ENCODE peak calls at places on chromosomes 6 and 20, in eight cellular contexts. G, U, K, O, X, W, M and F are unnamed samples.

GRCh38 chr6:157238346-157238745 is 85.0 kb downstream of the TMEM242 start:
- DNase-seq in G (no peak), U (no peak), K (no peak), O (no peak), X (no peak), W (no peak), M (no peak), F (no peak)

GRCh38 chr6:44132476-44132875 is 5.1 kb downstream of the TMEM63B start:
- DNase-seq in G (no peak), U (no peak), K (no peak), O (no peak), X (no peak), W (no peak), M (no peak), F (no peak)

GRCh38 chr6:43113431-43114260 is 37.5 kb downstream of the PTK7 start:
- DNase-seq in G (no peak), U (no peak), K (no peak), O (no peak), X (no peak), W (no peak), M (no peak), F (no peak)

GRCh38 chr20:49993301-49993751 is 10.5 kb downstream of the SNAI1 start:
- DNase-seq in G (no peak), U (no peak), K (no peak), O (no peak), X (no peak), W (no peak), M (no peak), F (no peak)

GRCh38 chr6:7145269-7146078 is 37.7 kb downstream of the RREB1 start:
- DNase-seq in G (no peak), U (no peak), K (no peak), O (peak; percentile 46), X (no peak), W (no peak), M (no peak), F (no peak)

GRCh38 chr6:112307707-112308106 is 39.4 kb upstream of the RFPL4B start:
- DNase-seq in G (no peak), U (no peak), K (no peak), O (peak; percentile 39), X (no peak), W (no peak), M (no peak), F (no peak)

GRCh38 chr6:155079985-155080452 is 84.9 kb downstream of the TIAM2 start:
- DNase-seq in G (no peak), U (no peak), K (no peak), O (no peak), X (no peak), W (no peak), M (no peak), F (no peak)

GRCh38 chr6:27873101-27874030 is 38.8 kb downstream of the OR2B2 start:
- DNase-seq in G (peak; percentile 67), U (peak; percentile 82), K (no peak), O (peak; percentile 32), X (peak; percentile 84), W (no peak), M (peak; percentile 35), F (no peak)

GRCh38 chr6:2158596-2159271 is 86.7 kb downstream of the GMDS start:
- DNase-seq in G (no peak), U (peak; percentile 13), K (no peak), O (peak; percentile 20), X (peak; percentile 50), W (no peak), M (no peak), F (no peak)

GRCh38 chr6:15399651-15400470 is 154.0 kb downstream of the JARID2 start:
- DNase-seq in G (peak; percentile 75), U (peak; percentile 88), K (peak; percentile 79), O (peak; percentile 82), X (peak; percentile 92), W (no peak), M (peak; percentile 78), F (no peak)

GRCh38 chr6:133921249-133921859 is 31.7 kb upstream of the TBPL1 start:
- DNase-seq in G (peak; percentile 78), U (peak; percentile 91), K (peak; percentile 72), O (peak; percentile 77), X (peak; percentile 88), W (peak; percentile 38), M (peak; percentile 68), F (no peak)

GRCh38 chr6:108839068-108839467 is 9.2 kb upstream of the ARMC2 start:
- DNase-seq in G (no peak), U (no peak), K (no peak), O (no peak), X (no peak), W (no peak), M (no peak), F (no peak)

GRCh38 chr6:170124836-170125235 is 166.0 kb downstream of the DLL1 start:
- DNase-seq in G (no peak), U (no peak), K (no peak), O (peak; percentile 71), X (no peak), W (no peak), M (no peak), F (peak; percentile 9)

GRCh38 chr6:33571637-33572316 is 8.3 kb downstream of the BAK1 start:
- DNase-seq in G (no peak), U (peak; percentile 15), K (no peak), O (no peak), X (no peak), W (no peak), M (no peak), F (no peak)

GRCh38 chr6:44679906-44680698 is 292.6 kb downstream of the CDC5L start:
- DNase-seq in G (no peak), U (no peak), K (no peak), O (no peak), X (no peak), W (no peak), M (no peak), F (no peak)

GRCh38 chr6:110158479-110158878 is 21.0 kb downstream of the WASF1 start:
- DNase-seq in G (no peak), U (peak; percentile 27), K (no peak), O (no peak), X (no peak), W (no peak), M (no peak), F (no peak)
- TF ChIP-seq CTCF in G (no peak), U (no peak), K (no peak), O (no peak), X (no peak), W (no peak), M (no peak), F (no peak)

DNA sequence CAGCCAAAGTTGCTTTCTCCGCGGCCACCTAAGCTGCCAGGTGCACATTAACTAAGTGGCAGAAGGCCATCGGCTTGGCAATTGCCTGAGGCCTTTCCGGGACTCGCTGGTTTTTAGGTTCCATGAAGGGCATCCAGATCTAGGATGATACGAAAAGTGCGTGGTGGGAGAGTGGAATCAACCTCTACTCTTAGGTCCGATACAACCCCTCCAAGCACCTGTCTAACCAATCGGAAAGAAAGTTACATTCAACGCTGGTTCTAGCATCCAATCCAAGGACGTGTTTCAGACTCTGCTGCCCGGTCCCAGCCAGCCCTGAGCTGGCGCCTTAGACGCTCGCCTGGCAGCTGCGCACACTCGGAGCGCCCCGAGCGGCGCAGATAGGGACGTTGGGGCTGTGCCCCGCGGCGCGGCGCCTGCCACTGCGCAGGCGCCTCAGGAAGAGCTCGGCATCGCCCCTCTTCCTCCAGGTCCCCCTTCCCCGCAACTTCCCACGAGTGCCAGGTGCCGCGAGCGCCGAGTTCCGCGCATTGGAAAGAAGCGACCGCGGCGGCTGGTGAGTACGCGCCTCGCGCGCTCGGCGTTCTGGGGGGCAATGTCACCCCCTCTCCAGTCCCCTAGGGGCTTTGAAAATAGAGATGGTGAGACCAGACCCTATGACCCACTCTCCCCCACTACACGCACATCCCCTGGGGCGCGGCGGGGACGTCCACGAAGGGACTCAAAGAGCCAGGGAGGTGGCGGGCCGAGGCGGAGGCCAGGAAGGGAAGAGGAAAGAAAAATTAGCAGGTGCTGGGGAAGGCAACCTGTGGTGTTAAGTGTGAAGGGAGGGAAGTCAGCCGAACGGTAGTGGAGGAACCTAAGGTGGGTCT is at the start of gene ENPP4:
- DNase-seq in G (peak; percentile 77), U (peak; percentile 67), K (peak; percentile 62), O (peak; percentile 90), X (peak; percentile 80), W (peak; percentile 10), M (peak; percentile 81), F (peak; percentile 95)
- TF ChIP-seq CTCF in G (no peak), U (no peak), K (no peak), O (no peak), X (no peak), W (no peak), M (peak; percentile 13), F (no peak)

DNA sequence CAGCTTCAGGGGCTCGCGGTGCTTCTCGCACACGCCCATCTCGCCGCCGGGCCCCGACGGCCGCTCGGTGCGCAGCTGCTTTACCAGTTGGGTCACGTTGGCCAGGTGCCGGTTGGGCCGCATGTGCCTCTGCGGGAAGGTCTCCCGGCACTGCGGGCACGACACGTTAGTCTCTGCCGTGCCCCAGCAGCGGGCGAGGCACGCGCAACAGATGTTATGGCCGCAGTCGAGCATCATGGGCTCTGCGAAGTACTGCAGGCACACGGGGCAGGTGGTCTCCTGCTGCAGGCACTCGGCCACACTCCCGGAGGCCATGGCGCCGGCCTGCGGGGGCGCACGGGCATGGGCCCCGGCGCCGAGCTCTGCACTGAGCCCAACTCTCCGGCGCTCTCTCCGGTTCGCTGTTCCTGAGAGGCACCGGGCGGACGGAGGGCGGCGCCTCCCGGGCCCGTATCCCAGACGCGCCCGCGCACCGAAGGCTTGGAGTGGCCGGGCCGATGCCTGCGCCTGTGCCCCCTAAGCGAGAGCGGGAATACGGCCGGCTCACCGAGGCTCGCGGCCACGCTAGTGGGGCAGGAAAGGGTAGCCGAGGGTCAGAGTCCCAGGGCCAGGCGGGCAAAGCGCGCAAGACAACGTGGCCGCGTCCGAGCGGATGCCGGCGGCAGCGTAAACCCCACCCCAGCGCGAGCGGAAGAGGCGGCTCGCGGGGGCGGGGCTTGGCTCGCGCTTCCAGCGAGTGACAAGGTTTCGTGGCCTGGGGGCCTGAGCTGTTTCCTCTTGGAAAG is at the start of gene TRIM27:
- DNase-seq in G (peak; percentile 87), U (peak; percentile 77), K (no peak), O (peak; percentile 92), X (peak; percentile 89), W (no peak), M (peak; percentile 92), F (peak; percentile 91)
- TF ChIP-seq CTCF in G (no peak), U (no peak), K (peak; percentile 5), O (no peak), X (no peak), W (no peak), M (no peak), F (no peak)

GRCh38 chr20:17967595-17968365 is 814 bp downstream of the SNX5 start:
- DNase-seq in G (peak; percentile 37), U (peak; percentile 77), K (no peak), O (no peak), X (peak; percentile 63), W (no peak), M (no peak), F (peak; percentile 77)

GRCh38 chr20:17965042-17965697 is 3.4 kb downstream of the SNX5 start:
- DNase-seq in G (no peak), U (no peak), K (no peak), O (no peak), X (peak; percentile 65), W (no peak), M (no peak), F (no peak)

GRCh38 chr20:17968366-17969275 is at the start of the genes MGME1 and SNX5:
- DNase-seq in G (peak; percentile 99), U (peak; percentile 100), K (peak; percentile 99), O (peak; percentile 100), X (peak; percentile 100), W (peak; percentile 97), M (peak; percentile 100), F (peak; percentile 100)

GRCh38 chr20:17964632-17965031 is 4.0 kb downstream of the SNX5 start:
- DNase-seq in G (no peak), U (no peak), K (no peak), O (no peak), X (no peak), W (no peak), M (no peak), F (no peak)

GRCh38 chr20:17966432-17967312 is 1.9 kb downstream of the SNX5 start:
- DNase-seq in G (no peak), U (peak; percentile 73), K (no peak), O (no peak), X (peak; percentile 64), W (no peak), M (no peak), F (no peak)
- TF ChIP-seq CTCF in G (no peak), U (peak; percentile 40), K (peak; percentile 40), O (peak; percentile 32), X (peak; percentile 22), W (no peak), M (peak; percentile 24), F (no peak)